ENCODE peak calls at places on chromosome 7, in four cellular contexts. One of them, this sample, is unnamed.

GRCh38 chr7:41964849-41965745 is 262.2 kb upstream of the INHBA start:
- DNase-seq in GM04504: no peak
- DNase-seq in GM06990: no peak
- DNase-seq in neural progenitor cell: no peak
- DNase-seq in this sample: no peak

GRCh38 chr7:49776994-49777393 is 3.6 kb downstream of the VWC2 start:
- DNase-seq in GM04504: no peak
- DNase-seq in GM06990: no peak
- DNase-seq in neural progenitor cell: peak
- DNase-seq in this sample: no peak

GRCh38 chr7:137120690-137121089 is 222.8 kb downstream of the PTN start:
- DNase-seq in GM04504: peak
- DNase-seq in GM06990: peak
- DNase-seq in neural progenitor cell: no peak
- DNase-seq in this sample: no peak

GRCh38 chr7:155877167-155877566 is 64.9 kb upstream of the SHH start:
- DNase-seq in GM04504: no peak
- DNase-seq in GM06990: no peak
- DNase-seq in neural progenitor cell: no peak
- DNase-seq in this sample: no peak

GRCh38 chr7:5421626-5422323 is 1.9 kb downstream of the TNRC18 start:
- DNase-seq in GM04504: no peak
- DNase-seq in GM06990: no peak
- DNase-seq in neural progenitor cell: peak
- DNase-seq in this sample: no peak

GRCh38 chr7:159042639-159043101 is 102.0 kb downstream of the VIPR2 start:
- DNase-seq in GM04504: no peak
- DNase-seq in GM06990: no peak
- DNase-seq in neural progenitor cell: no peak
- DNase-seq in this sample: no peak

GRCh38 chr7:18558503-18558902 is 63.0 kb downstream of the HDAC9 start:
- DNase-seq in GM04504: no peak
- DNase-seq in GM06990: peak
- DNase-seq in neural progenitor cell: no peak
- DNase-seq in this sample: no peak

GRCh38 chr7:77501165-77501515 is 36.0 kb upstream of the PTPN12 start:
- DNase-seq in GM04504: no peak
- DNase-seq in GM06990: no peak
- DNase-seq in neural progenitor cell: no peak
- DNase-seq in this sample: no peak

GRCh38 chr7:12322287-12322902 is 81.3 kb downstream of the VWDE start:
- DNase-seq in GM04504: no peak
- DNase-seq in GM06990: no peak
- DNase-seq in neural progenitor cell: no peak
- DNase-seq in this sample: peak

This sample was measured in glomerular endothelial cell.